ENCODE peak calls at places on chromosomes 2 and 18, in nine cellular contexts. I, Q, P, V, N, O, Y, K and E are unnamed samples.

GRCh38 chr2:101223814-101224231 is 28.9 kb upstream of the CNOT11 start:
- DNase-seq in V (no peak), Q (no peak), O (no peak), I (no peak), P (no peak), N (no peak), K (peak), Y (no peak), E (peak)

GRCh38 chr2:144995482-144995881 is 475.6 kb upstream of the ZEB2 start:
- DNase-seq in P (no peak), K (no peak), Y (no peak), Q (no peak), N (no peak), V (no peak), O (no peak), I (no peak), E (no peak)

GRCh38 chr2:202099515-202099914 is 26.5 kb downstream of the KIAA2012 start:
- DNase-seq in K (no peak), P (no peak), I (no peak), Q (no peak), N (no peak), V (no peak), Y (no peak), O (no peak), E (no peak)

GRCh38 chr2:160920061-160920460 is 240.2 kb upstream of the TANK start:
- DNase-seq in O (no peak), Y (no peak), Q (no peak), K (no peak), P (no peak), N (no peak), V (no peak), I (no peak), E (no peak)

GRCh38 chr18:78711316-78711715 is 268.3 kb upstream of the SALL3 start:
- DNase-seq in Y (no peak), V (no peak), P (no peak), K (no peak), N (no peak), O (no peak), Q (no peak), I (no peak), E (no peak)

GRCh38 chr2:220956429-220956828 is 615.7 kb downstream of the EPHA4 start:
- DNase-seq in I (no peak), P (no peak), Q (no peak), N (no peak), Y (no peak), O (no peak), K (no peak), V (no peak), E (no peak)

GRCh38 chr2:36727586-36727985 is 31.1 kb downstream of the VIT start:
- DNase-seq in I (no peak), Y (no peak), K (no peak), O (no peak), V (no peak), P (no peak), N (no peak), Q (no peak), E (no peak)

GRCh38 chr2:178829299-178829698 is 22.1 kb upstream of the TTN start:
- DNase-seq in K (no peak), N (peak), Q (no peak), P (no peak), O (no peak), I (no peak), V (no peak), Y (peak), E (no peak)

GRCh38 chr18:74450626-74451025 is 6.5 kb downstream of the DIPK1C start:
- DNase-seq in O (no peak), I (no peak), N (no peak), Y (no peak), K (no peak), V (no peak), Q (no peak), P (no peak), E (no peak)

GRCh38 chr2:238966274-238966937 is 118.5 kb downstream of the TWIST2 start:
- DNase-seq in Y (no peak), I (no peak), O (no peak), V (no peak), N (no peak), Q (no peak), P (no peak), K (no peak), E (no peak)

GRCh38 chr2:235946590-235946989 is 221.6 kb downstream of the GBX2 start:
- DNase-seq in O (no peak), N (no peak), I (no peak), Q (no peak), V (no peak), K (no peak), P (no peak), Y (no peak), E (no peak)

GRCh38 chr18:61448316-61448715 is 115.1 kb downstream of the CDH20 start:
- DNase-seq in N (no peak), P (no peak), K (no peak), V (no peak), Y (no peak), I (no peak), O (no peak), Q (no peak), E (no peak)

GRCh38 chr2:47344890-47345583 is 57.9 kb upstream of the MSH2 start:
- DNase-seq in P (peak), Q (peak), K (no peak), I (peak), O (peak), Y (peak), N (peak), V (peak), E (no peak)

GRCh38 chr2:86622409-86622877 is 1.2 kb downstream of the RNF103 start:
- DNase-seq in O (no peak), Y (peak), V (peak), N (peak), Q (no peak), I (no peak), K (no peak), P (no peak), E (peak)

GRCh38 chr2:152083202-152083601 is 15.6 kb downstream of the CACNB4 start:
- DNase-seq in P (no peak), Y (no peak), N (no peak), Q (no peak), K (no peak), I (no peak), V (no peak), O (no peak), E (no peak)
- TF ChIP-seq MAX in P (no peak), Y (no peak), N (no peak), Q (no peak), K (no peak), I (no peak), V (no peak), O (no peak), E (no peak)

DNA sequence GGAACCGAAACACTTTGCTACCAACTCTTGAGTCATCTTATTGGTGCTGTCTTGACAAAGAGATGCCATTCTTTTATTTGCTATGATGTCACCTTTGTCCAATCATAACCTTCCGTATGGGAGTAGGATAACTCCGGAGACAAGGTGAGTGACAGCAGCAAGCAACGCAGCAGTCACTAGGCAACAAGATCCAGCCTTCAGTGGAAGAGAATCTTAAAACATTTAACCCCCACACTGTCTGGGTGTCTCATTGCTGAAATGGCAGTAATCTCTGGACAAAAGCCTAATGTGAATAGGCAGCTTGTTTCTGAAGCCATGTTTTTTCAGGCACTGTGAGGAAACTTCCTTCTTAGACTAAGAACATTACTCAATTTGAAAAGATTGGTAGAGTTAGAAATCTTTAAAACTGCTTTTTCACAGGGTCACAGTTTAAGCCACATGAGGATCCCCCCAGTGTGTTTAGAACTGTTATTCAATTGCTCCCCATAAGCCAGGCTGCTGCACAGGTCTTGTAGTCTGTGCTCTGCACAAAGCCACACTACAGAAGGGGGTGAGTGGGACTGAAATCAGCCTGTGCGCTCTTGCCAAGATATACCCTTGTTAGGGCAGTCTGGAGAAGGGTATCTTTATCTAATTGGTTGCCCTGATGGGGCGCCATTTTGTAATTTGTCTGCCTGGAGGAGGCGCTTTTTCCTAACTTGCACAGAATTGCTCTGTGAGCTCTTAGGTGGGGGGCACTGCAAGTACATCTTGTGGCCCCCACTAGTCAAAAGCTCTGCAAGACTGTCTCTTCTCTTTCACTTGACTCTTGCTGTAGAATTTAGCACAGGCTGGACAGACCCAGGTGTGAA is 131.4 kb upstream of the STON1 start:
- DNase-seq in O (no peak), P (no peak), V (peak), I (no peak), Q (no peak), Y (no peak), K (no peak), N (no peak), E (no peak)
- H3K4me3 ChIP-seq in O (no peak), P (no peak), V (no peak), I (no peak), Q (no peak), Y (no peak), K (no peak), N (no peak), E (no peak)

DNA sequence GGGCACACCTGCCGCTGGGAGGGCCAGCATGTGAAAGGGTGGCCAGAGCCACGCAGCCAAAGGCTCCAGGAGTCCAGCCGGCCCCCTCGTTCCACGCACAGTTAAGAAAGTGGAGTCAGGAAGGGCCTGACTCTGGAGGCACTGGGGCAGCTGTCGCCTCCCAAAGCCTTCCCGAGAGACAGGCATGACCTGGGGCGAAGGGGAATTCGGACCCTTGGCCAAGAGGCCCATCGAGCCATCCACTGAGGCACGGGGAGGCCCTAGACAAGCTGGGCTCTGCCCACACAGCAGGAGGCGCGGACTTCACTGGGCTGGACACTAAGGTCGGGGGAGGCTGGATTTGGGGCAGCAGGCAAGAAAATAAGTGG is 38.5 kb upstream of the SNED1 start:
- DNase-seq in P (no peak), O (no peak), K (no peak), V (no peak), Y (no peak), Q (no peak), I (no peak), N (no peak), E (no peak)
- TF ChIP-seq MAX in P (no peak), O (no peak), K (no peak), V (no peak), Y (no peak), Q (no peak), I (no peak), N (no peak), E (no peak)

GRCh38 chr2:210782222-210782621 is 225.8 kb downstream of the CPS1 start:
- DNase-seq in I (no peak), N (no peak), Y (no peak), P (no peak), O (no peak), V (no peak), K (no peak), Q (no peak), E (no peak)
- H3K4me3 ChIP-seq in I (no peak), N (no peak), Y (no peak), P (no peak), O (no peak), V (no peak), K (no peak), Q (no peak), E (no peak)

GRCh38 chr2:174343638-174344455 is 9.1 kb downstream of the SP9 start:
- DNase-seq in O (no peak), Q (no peak), P (no peak), N (no peak), Y (no peak), K (no peak), I (no peak), V (no peak), E (no peak)

GRCh38 chr2:174341995-174342571 is 7.3 kb downstream of the SP9 start:
- DNase-seq in K (no peak), Y (peak), P (no peak), Q (no peak), N (no peak), O (no peak), I (no peak), V (no peak), E (no peak)

GRCh38 chr2:174341301-174341994 is 6.7 kb downstream of the SP9 start:
- DNase-seq in Q (no peak), I (no peak), Y (peak), O (peak), P (peak), K (peak), N (peak), V (peak), E (peak)

GRCh38 chr2:174343343-174343637 is 8.5 kb downstream of the SP9 start:
- DNase-seq in V (no peak), O (no peak), Q (no peak), I (no peak), N (no peak), Y (no peak), P (no peak), K (no peak), E (peak)

GRCh38 chr2:174342600-174343342 is 8.0 kb downstream of the SP9 start:
- DNase-seq in I (no peak), N (peak), K (no peak), Y (no peak), O (no peak), P (no peak), V (no peak), Q (no peak), E (peak)
- TF ChIP-seq MAX in I (no peak), N (no peak), K (no peak), Y (no peak), O (no peak), P (no peak), V (no peak), Q (no peak), E (no peak)

GRCh38 chr2:7007488-7007845 is 90.3 kb downstream of the RNF144A start:
- DNase-seq in P (no peak), Y (no peak), N (no peak), I (no peak), O (no peak), V (no peak), Q (no peak), K (no peak), E (no peak)
- H3K4me3 ChIP-seq in P (no peak), Y (no peak), N (no peak), I (no peak), O (no peak), V (no peak), Q (no peak), K (no peak), E (peak)

GRCh38 chr18:41613210-41613609 is 341.8 kb upstream of the PIK3C3 start:
- DNase-seq in V (no peak), K (no peak), I (no peak), P (no peak), N (no peak), Y (no peak), Q (no peak), O (no peak), E (no peak)
- TF ChIP-seq MAX in V (no peak), K (no peak), I (no peak), P (no peak), N (no peak), Y (no peak), Q (no peak), O (no peak), E (no peak)

DNA sequence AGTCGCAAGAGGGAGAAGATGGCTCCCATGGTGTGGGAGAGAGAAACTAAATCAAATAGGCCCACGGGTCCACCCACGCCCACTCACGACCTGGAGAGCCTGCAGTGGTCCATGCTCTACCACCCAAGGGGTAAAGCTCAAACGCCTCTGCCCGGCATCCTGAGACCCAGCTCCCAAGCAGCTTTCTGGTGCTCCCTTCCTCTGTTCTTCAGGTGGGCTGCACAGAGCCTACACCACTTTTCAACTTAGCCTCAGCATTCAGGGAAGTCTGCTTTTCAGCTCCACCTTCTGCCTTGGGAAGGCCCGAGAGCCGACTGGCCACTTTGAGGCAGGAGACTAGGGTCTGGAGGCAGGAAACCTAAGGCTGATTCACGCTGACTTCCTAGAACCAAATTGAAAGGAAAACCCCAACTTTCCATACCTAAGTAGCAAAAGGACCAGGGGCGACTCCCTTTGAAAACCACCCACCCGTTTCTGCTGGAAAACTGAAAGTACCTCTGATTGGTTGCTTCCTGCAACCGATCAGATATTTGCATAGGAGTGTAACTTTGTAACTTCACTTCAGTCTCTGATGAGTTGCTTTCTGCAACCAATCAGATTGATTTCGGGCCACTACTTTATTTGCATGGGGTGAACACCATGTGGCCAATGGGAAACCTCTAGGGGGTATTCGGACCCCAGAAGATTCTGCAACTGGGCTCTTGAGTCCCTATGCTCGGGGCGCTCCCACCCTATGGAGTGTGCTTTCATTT is 26.8 kb upstream of the SPATA3 start:
- DNase-seq in I (no peak), Q (no peak), N (no peak), O (peak), Y (no peak), V (peak), P (no peak), K (no peak), E (no peak)
- H3K4me3 ChIP-seq in I (no peak), Q (no peak), N (no peak), O (peak), Y (no peak), V (peak), P (no peak), K (peak), E (no peak)

DNA sequence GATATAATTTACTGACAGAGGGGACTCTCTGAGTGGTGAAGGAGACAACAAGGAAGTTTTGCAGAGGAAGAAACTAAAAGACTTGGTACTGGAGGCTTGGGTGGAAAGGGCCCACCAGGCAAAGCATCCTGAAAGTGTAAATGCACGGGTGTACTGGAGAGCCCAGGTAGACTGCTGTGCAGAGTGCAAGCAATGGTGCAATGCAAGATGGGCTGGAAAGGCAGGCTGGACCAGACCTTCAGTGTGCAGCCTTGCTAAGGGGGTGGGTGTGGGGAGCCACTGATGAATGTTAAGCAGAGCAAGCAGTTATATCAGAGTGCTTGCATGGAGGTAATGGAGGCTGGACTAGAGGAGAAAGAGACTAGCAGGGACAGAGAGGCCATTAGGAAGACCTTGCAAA is 10.7 kb downstream of the C2orf74 start:
- DNase-seq in P (no peak), O (no peak), I (no peak), Y (no peak), N (no peak), Q (no peak), V (no peak), K (no peak), E (no peak)
- TF ChIP-seq MAX in P (no peak), O (no peak), I (no peak), Y (no peak), N (no peak), Q (no peak), V (no peak), K (no peak), E (no peak)